ENCODE peak calls at places on chromosomes 4 and X, in eight cellular contexts. R, O, Q, H, G, E, X and Y are unnamed samples.

GRCh38 chr4:78291277-78291676 is 234.2 kb downstream of the FRAS1 start:
- DNase-seq in H (no peak), E (no peak), Q (no peak), R (no peak), O (no peak), X (no peak), G (no peak), Y (no peak)

GRCh38 chr4:22477136-22477793 is 38.6 kb downstream of the ADGRA3 start:
- DNase-seq in R (no peak), H (no peak), Q (no peak), G (no peak), O (no peak), E (no peak), X (no peak), Y (no peak)

GRCh38 chrX:56968980-56969379 is 26.4 kb downstream of the SPIN3 start:
- DNase-seq in H (no peak), R (peak), Q (no peak), O (no peak), G (no peak), X (no peak), E (no peak), Y (peak)

GRCh38 chr4:6242271-6243029 is 27.2 kb upstream of the WFS1 start:
- DNase-seq in H (no peak), Q (no peak), X (no peak), E (no peak), G (no peak), O (no peak), R (no peak), Y (no peak)

GRCh38 chrX:11111038-11111851 is at the start of gene HCCS:
- DNase-seq in O (peak), X (peak), R (peak), Q (peak), E (peak), H (peak), G (peak), Y (peak)

GRCh38 chr4:27397886-27398285 is 537.2 kb downstream of the STIM2 start:
- DNase-seq in H (peak), Q (no peak), R (peak), O (no peak), E (no peak), X (peak), G (no peak), Y (peak)

GRCh38 chrX:143663755-143664154 is 27.9 kb upstream of the SLITRK4 start:
- DNase-seq in G (no peak), E (no peak), Q (peak), O (no peak), H (no peak), X (no peak), R (no peak), Y (no peak)

GRCh38 chr4:122003335-122003734 is 51.5 kb upstream of the TRPC3 start:
- DNase-seq in E (peak), R (peak), H (peak), X (no peak), G (no peak), Q (peak), O (no peak), Y (peak)

GRCh38 chrX:136130931-136131843 is 16.1 kb upstream of the FHL1 start:
- DNase-seq in R (peak), H (peak), E (no peak), G (no peak), X (peak), Q (no peak), O (no peak), Y (peak)

GRCh38 chr4:93184093-93184492 is 644.5 kb upstream of the ATOH1 start:
- DNase-seq in Q (no peak), G (no peak), H (no peak), R (no peak), X (no peak), O (peak), E (peak), Y (no peak)

GRCh38 chr4:40316333-40316781 is 18.8 kb upstream of the CHRNA9 start:
- DNase-seq in E (no peak), H (peak), R (peak), O (no peak), X (peak), Q (no peak), G (peak), Y (peak)

GRCh38 chrX:103276581-103277002 is at the start of gene TCEAL5:
- DNase-seq in E (no peak), R (no peak), Q (peak), O (no peak), G (peak), X (no peak), H (no peak), Y (no peak)

GRCh38 chr4:89863533-89863932 is 26.6 kb upstream of the SNCA start:
- DNase-seq in Q (no peak), G (no peak), O (no peak), H (no peak), E (no peak), R (no peak), X (no peak), Y (no peak)

GRCh38 chrX:147848543-147849448 is 62.9 kb upstream of the FMR1 start:
- DNase-seq in X (no peak), R (no peak), H (no peak), O (no peak), Q (no peak), E (no peak), G (no peak), Y (no peak)

GRCh38 chr4:101977096-101977495 is 186.6 kb downstream of the BANK1 start:
- DNase-seq in R (peak), H (peak), O (no peak), X (peak), G (peak), E (no peak), Q (no peak), Y (peak)

GRCh38 chr4:153880983-153881382 is 92.1 kb upstream of the SFRP2 start:
- DNase-seq in O (no peak), Q (peak), H (no peak), E (no peak), R (no peak), G (no peak), X (no peak), Y (no peak)

GRCh38 chrX:11655282-11655985 is 10.3 kb downstream of the ARHGAP6 start:
- DNase-seq in H (no peak), R (no peak), Q (no peak), O (no peak), X (no peak), G (no peak), E (no peak), Y (no peak)

GRCh38 chrX:129632443-129632842 is 22.3 kb downstream of the APLN start:
- DNase-seq in R (peak), O (no peak), Q (no peak), X (peak), G (no peak), H (no peak), E (no peak), Y (peak)

GRCh38 chr4:11299016-11299415 is 129.7 kb downstream of the HS3ST1 start:
- DNase-seq in G (no peak), X (no peak), E (no peak), O (no peak), H (no peak), Q (no peak), R (no peak), Y (no peak)

GRCh38 chr4:84325625-84326024 is 173.5 kb downstream of the NKX6-1 start:
- DNase-seq in X (no peak), R (no peak), O (no peak), G (no peak), Q (peak), H (no peak), E (no peak), Y (no peak)

GRCh38 chr4:156521631-156522030 is 450.0 kb downstream of the PDGFC start:
- DNase-seq in O (no peak), H (no peak), G (no peak), R (no peak), X (no peak), Q (no peak), E (no peak), Y (no peak)

GRCh38 chr4:126583509-126583908 is 1049.2 kb upstream of the INTU start:
- DNase-seq in G (no peak), Q (peak), H (peak), X (no peak), E (peak), O (no peak), R (peak), Y (peak)

GRCh38 chrX:10833299-10834169 is 213.1 kb upstream of the MID1 start:
- DNase-seq in Q (peak), O (no peak), R (peak), G (peak), X (no peak), H (no peak), E (peak), Y (peak)

GRCh38 chrX:9483376-9483775 is 18.5 kb downstream of the TBL1X start:
- DNase-seq in Q (no peak), G (no peak), R (no peak), H (no peak), O (no peak), X (no peak), E (no peak), Y (no peak)

GRCh38 chr4:74583066-74583700 is 138.2 kb downstream of the AREG start:
- DNase-seq in E (no peak), O (no peak), G (no peak), H (no peak), X (no peak), R (peak), Q (no peak), Y (peak)

GRCh38 chrX:78593701-78594100 is 65.4 kb downstream of the RTL3 start:
- DNase-seq in R (no peak), X (no peak), G (no peak), H (no peak), E (no peak), Q (no peak), O (no peak), Y (no peak)

GRCh38 chr4:109065006-109065405 is 237.5 kb downstream of the COL25A1 start:
- DNase-seq in R (no peak), X (no peak), H (no peak), G (no peak), O (no peak), Q (no peak), E (no peak), Y (no peak)

GRCh38 chrX:9577555-9577954 is 112.7 kb downstream of the TBL1X start:
- DNase-seq in H (no peak), X (no peak), G (no peak), O (no peak), R (no peak), Q (no peak), E (no peak), Y (no peak)

GRCh38 chr4:66097271-66097670 is 427.0 kb upstream of the EPHA5 start:
- DNase-seq in G (no peak), E (no peak), O (no peak), R (no peak), Q (no peak), H (no peak), X (no peak), Y (no peak)

GRCh38 chr4:183398298-183399129 is 45.9 kb upstream of the CDKN2AIP start:
- DNase-seq in H (peak), Q (peak), G (peak), O (no peak), R (peak), E (peak), X (peak), Y (peak)

GRCh38 chr4:23114538-23114937 is 421.8 kb downstream of the GBA3 start:
- DNase-seq in X (no peak), G (no peak), H (no peak), R (no peak), Q (no peak), O (no peak), E (no peak), Y (no peak)

GRCh38 chr4:101941816-101942358 is 151.4 kb downstream of the BANK1 start:
- DNase-seq in E (no peak), R (no peak), Q (no peak), H (no peak), G (no peak), O (no peak), X (no peak), Y (no peak)

GRCh38 chr4:154231796-154232478 is 259.7 kb downstream of the DCHS2 start:
- DNase-seq in X (no peak), O (no peak), H (no peak), E (no peak), Q (no peak), R (peak), G (no peak), Y (peak)

GRCh38 chr4:37802068-37802666 is 24.3 kb upstream of the PGM2 start:
- DNase-seq in E (peak), O (peak), Q (peak), R (peak), X (peak), G (peak), H (peak), Y (peak)